ENCODE peak calls at places on chromosomes 1 and 21, in six cellular contexts. One of them, this sample, is unnamed.

GRCh38 chr1:65512967-65513777 is 92.7 kb downstream of the LEPR start:
- DNase-seq in ascending aorta: no peak
- DNase-seq in stimulated activated CD8-positive, alpha-beta memory T cell treated with anti-CD3 and anti-CD28 coated beads, Interleukin-15, amount 100 ng/mL, for 24 hours: no peak
- DNase-seq in head of caudate nucleus: no peak
- DNase-seq in GM23248: peak; percentile 26
- DNase-seq in CD8-positive, alpha-beta memory T cell: no peak
- DNase-seq in this sample: no peak

GRCh38 chr1:32876341-32877210 is 5.9 kb upstream of the FNDC5 start:
- DNase-seq in GM23248: peak; percentile 67
- DNase-seq in stimulated activated CD8-positive, alpha-beta memory T cell treated with anti-CD3 and anti-CD28 coated beads, Interleukin-15, amount 100 ng/mL, for 24 hours: no peak
- DNase-seq in CD8-positive, alpha-beta memory T cell: peak; percentile 41
- DNase-seq in head of caudate nucleus: peak; percentile 71
- DNase-seq in ascending aorta: no peak
- DNase-seq in this sample: no peak

GRCh38 chr1:25442178-25442577 is 11.5 kb downstream of the MACO1 start:
- DNase-seq in GM23248: peak; percentile 60
- DNase-seq in head of caudate nucleus: no peak
- DNase-seq in ascending aorta: no peak
- DNase-seq in stimulated activated CD8-positive, alpha-beta memory T cell treated with anti-CD3 and anti-CD28 coated beads, Interleukin-15, amount 100 ng/mL, for 24 hours: no peak
- DNase-seq in CD8-positive, alpha-beta memory T cell: no peak
- DNase-seq in this sample: no peak

GRCh38 chr1:163068716-163069115 is 445 bp upstream of the RGS4 start:
- DNase-seq in ascending aorta: no peak
- DNase-seq in GM23248: peak; percentile 52
- DNase-seq in CD8-positive, alpha-beta memory T cell: no peak
- DNase-seq in stimulated activated CD8-positive, alpha-beta memory T cell treated with anti-CD3 and anti-CD28 coated beads, Interleukin-15, amount 100 ng/mL, for 24 hours: no peak
- DNase-seq in head of caudate nucleus: no peak
- DNase-seq in this sample: no peak

GRCh38 chr1:160077496-160077895 is 3.8 kb upstream of the KCNJ9 start:
- DNase-seq in head of caudate nucleus: no peak
- DNase-seq in stimulated activated CD8-positive, alpha-beta memory T cell treated with anti-CD3 and anti-CD28 coated beads, Interleukin-15, amount 100 ng/mL, for 24 hours: no peak
- DNase-seq in GM23248: no peak
- DNase-seq in ascending aorta: no peak
- DNase-seq in CD8-positive, alpha-beta memory T cell: no peak
- DNase-seq in this sample: no peak

GRCh38 chr21:44289381-44290010 is 3.8 kb downstream of the AIRE start:
- DNase-seq in ascending aorta: no peak
- DNase-seq in CD8-positive, alpha-beta memory T cell: no peak
- DNase-seq in GM23248: no peak
- DNase-seq in head of caudate nucleus: no peak
- DNase-seq in stimulated activated CD8-positive, alpha-beta memory T cell treated with anti-CD3 and anti-CD28 coated beads, Interleukin-15, amount 100 ng/mL, for 24 hours: no peak
- DNase-seq in this sample: no peak

GRCh38 chr1:192951961-192952460 is 107.1 kb downstream of the UCHL5 start:
- DNase-seq in head of caudate nucleus: no peak
- DNase-seq in stimulated activated CD8-positive, alpha-beta memory T cell treated with anti-CD3 and anti-CD28 coated beads, Interleukin-15, amount 100 ng/mL, for 24 hours: no peak
- DNase-seq in ascending aorta: no peak
- DNase-seq in CD8-positive, alpha-beta memory T cell: no peak
- DNase-seq in GM23248: peak; percentile 85
- DNase-seq in this sample: no peak

GRCh38 chr1:150887018-150887417 is at the start of gene CTXND2:
- DNase-seq in CD8-positive, alpha-beta memory T cell: no peak
- DNase-seq in GM23248: peak; percentile 47
- DNase-seq in head of caudate nucleus: no peak
- DNase-seq in ascending aorta: no peak
- DNase-seq in stimulated activated CD8-positive, alpha-beta memory T cell treated with anti-CD3 and anti-CD28 coated beads, Interleukin-15, amount 100 ng/mL, for 24 hours: no peak
- DNase-seq in this sample: no peak

GRCh38 chr1:14135070-14135469 is 435.1 kb downstream of the PRDM2 start:
- DNase-seq in GM23248: no peak
- DNase-seq in CD8-positive, alpha-beta memory T cell: no peak
- DNase-seq in head of caudate nucleus: no peak
- DNase-seq in stimulated activated CD8-positive, alpha-beta memory T cell treated with anti-CD3 and anti-CD28 coated beads, Interleukin-15, amount 100 ng/mL, for 24 hours: no peak
- DNase-seq in ascending aorta: no peak
- DNase-seq in this sample: no peak

GRCh38 chr1:85359874-85360708 is 83.7 kb upstream of the BCL10 start:
- DNase-seq in stimulated activated CD8-positive, alpha-beta memory T cell treated with anti-CD3 and anti-CD28 coated beads, Interleukin-15, amount 100 ng/mL, for 24 hours: no peak
- DNase-seq in ascending aorta: no peak
- DNase-seq in head of caudate nucleus: no peak
- DNase-seq in GM23248: peak; percentile 48
- DNase-seq in CD8-positive, alpha-beta memory T cell: no peak
- DNase-seq in this sample: no peak

GRCh38 chr1:4175566-4176405 is 275.7 kb upstream of the C1orf174 start:
- DNase-seq in CD8-positive, alpha-beta memory T cell: no peak
- DNase-seq in head of caudate nucleus: no peak
- DNase-seq in GM23248: no peak
- DNase-seq in ascending aorta: no peak
- DNase-seq in stimulated activated CD8-positive, alpha-beta memory T cell treated with anti-CD3 and anti-CD28 coated beads, Interleukin-15, amount 100 ng/mL, for 24 hours: no peak
- DNase-seq in this sample: no peak

GRCh38 chr1:179079113-179079761 is 2.6 kb upstream of the TOR3A start:
- DNase-seq in CD8-positive, alpha-beta memory T cell: peak; percentile 59
- DNase-seq in head of caudate nucleus: peak; percentile 67
- DNase-seq in stimulated activated CD8-positive, alpha-beta memory T cell treated with anti-CD3 and anti-CD28 coated beads, Interleukin-15, amount 100 ng/mL, for 24 hours: no peak
- DNase-seq in ascending aorta: no peak
- DNase-seq in GM23248: peak; percentile 90
- DNase-seq in this sample: peak; percentile 48

GRCh38 chr1:177384461-177384860 is 213.7 kb downstream of the BRINP2 start:
- DNase-seq in CD8-positive, alpha-beta memory T cell: no peak
- DNase-seq in head of caudate nucleus: no peak
- DNase-seq in stimulated activated CD8-positive, alpha-beta memory T cell treated with anti-CD3 and anti-CD28 coated beads, Interleukin-15, amount 100 ng/mL, for 24 hours: no peak
- DNase-seq in GM23248: peak; percentile 86
- DNase-seq in ascending aorta: no peak
- DNase-seq in this sample: no peak

GRCh38 chr1:33606272-33606671 is 133.8 kb downstream of the ZSCAN20 start:
- DNase-seq in GM23248: no peak
- DNase-seq in ascending aorta: no peak
- DNase-seq in stimulated activated CD8-positive, alpha-beta memory T cell treated with anti-CD3 and anti-CD28 coated beads, Interleukin-15, amount 100 ng/mL, for 24 hours: no peak
- DNase-seq in head of caudate nucleus: no peak
- DNase-seq in CD8-positive, alpha-beta memory T cell: peak; percentile 2
- DNase-seq in this sample: no peak

GRCh38 chr1:29471487-29472313 is 235.4 kb downstream of the PTPRU start:
- DNase-seq in GM23248: no peak
- DNase-seq in ascending aorta: no peak
- DNase-seq in CD8-positive, alpha-beta memory T cell: no peak
- DNase-seq in stimulated activated CD8-positive, alpha-beta memory T cell treated with anti-CD3 and anti-CD28 coated beads, Interleukin-15, amount 100 ng/mL, for 24 hours: no peak
- DNase-seq in head of caudate nucleus: no peak
- DNase-seq in this sample: no peak

GRCh38 chr1:184971522-184972265 is 2.6 kb downstream of the NIBAN1 start:
- DNase-seq in stimulated activated CD8-positive, alpha-beta memory T cell treated with anti-CD3 and anti-CD28 coated beads, Interleukin-15, amount 100 ng/mL, for 24 hours: no peak
- DNase-seq in CD8-positive, alpha-beta memory T cell: no peak
- DNase-seq in head of caudate nucleus: no peak
- DNase-seq in ascending aorta: no peak
- DNase-seq in GM23248: peak; percentile 22
- DNase-seq in this sample: no peak

GRCh38 chr1:78003882-78004718 is 639 bp upstream of the DNAJB4 start:
- DNase-seq in CD8-positive, alpha-beta memory T cell: no peak
- DNase-seq in GM23248: peak; percentile 81
- DNase-seq in head of caudate nucleus: peak; percentile 34
- DNase-seq in ascending aorta: no peak
- DNase-seq in stimulated activated CD8-positive, alpha-beta memory T cell treated with anti-CD3 and anti-CD28 coated beads, Interleukin-15, amount 100 ng/mL, for 24 hours: no peak
- DNase-seq in this sample: no peak

GRCh38 chr1:207052736-207053545 is at the start of gene PFKFB2:
- DNase-seq in head of caudate nucleus: peak; percentile 98
- DNase-seq in CD8-positive, alpha-beta memory T cell: peak; percentile 93
- DNase-seq in stimulated activated CD8-positive, alpha-beta memory T cell treated with anti-CD3 and anti-CD28 coated beads, Interleukin-15, amount 100 ng/mL, for 24 hours: peak; percentile 75
- DNase-seq in GM23248: peak; percentile 97
- DNase-seq in ascending aorta: peak; percentile 97
- DNase-seq in this sample: peak; percentile 100